ENCODE peak calls at places on chromosomes 4 and X, in four cellular contexts. K is HEK293T, C is K562, R is HepG2. U is an unnamed sample.

GRCh38 chr4:55549888-55550287 is 3.2 kb upstream of the CLOCK start:
- DNase-seq in C (no peak), R (no peak), K (no peak), U (no peak)

GRCh38 chr4:108466936-108467902 is 153.2 kb upstream of the RPL34 start:
- DNase-seq in K (no peak), C (no peak), R (no peak), U (no peak)

GRCh38 chrX:136768469-136769084 is 12.2 kb downstream of the ARHGEF6 start:
- DNase-seq in K (peak), R (no peak), C (peak), U (peak)

GRCh38 chrX:111244238-111244750 is 26.0 kb downstream of the CAPN6 start:
- DNase-seq in C (no peak), K (peak), R (peak), U (no peak)

GRCh38 chrX:127708155-127708554 is 344.0 kb downstream of the ACTRT1 start:
- DNase-seq in K (no peak), R (no peak), C (no peak), U (no peak)

GRCh38 chrX:44082829-44083228 is 109.6 kb upstream of the NDP start:
- DNase-seq in R (no peak), C (no peak), K (no peak), U (no peak)

GRCh38 chrX:122777766-122778165 is 406.3 kb upstream of the GRIA3 start:
- DNase-seq in K (no peak), R (no peak), C (no peak), U (no peak)

GRCh38 chr4:52961666-52962412 is 99.7 kb downstream of the RASL11B start:
- DNase-seq in K (no peak), R (no peak), C (no peak), U (no peak)

GRCh38 chrX:46044486-46044885 is 500.7 kb downstream of the ZNF674 start:
- DNase-seq in C (no peak), R (no peak), K (no peak), U (no peak)

GRCh38 chr4:143335979-143336827 is 473 bp upstream of the GAB1 start:
- DNase-seq in K (peak), C (peak), R (peak), U (peak)
- TF ChIP-seq ELF4 in K (no peak), C (no peak), R (no peak), U (peak)

GRCh38 chrX:38898261-38898660 is 97.0 kb downstream of the MID1IP1 start:
- DNase-seq in C (no peak), K (no peak), R (no peak), U (no peak)

GRCh38 chrX:38903093-38903492 is 101.8 kb downstream of the MID1IP1 start:
- DNase-seq in K (no peak), C (no peak), R (no peak), U (peak)

GRCh38 chrX:38899650-38900049 is 98.4 kb downstream of the MID1IP1 start:
- DNase-seq in R (no peak), K (no peak), C (no peak), U (no peak)

GRCh38 chrX:38896724-38897298 is 95.6 kb downstream of the MID1IP1 start:
- DNase-seq in K (no peak), C (no peak), R (no peak), U (no peak)

DNA sequence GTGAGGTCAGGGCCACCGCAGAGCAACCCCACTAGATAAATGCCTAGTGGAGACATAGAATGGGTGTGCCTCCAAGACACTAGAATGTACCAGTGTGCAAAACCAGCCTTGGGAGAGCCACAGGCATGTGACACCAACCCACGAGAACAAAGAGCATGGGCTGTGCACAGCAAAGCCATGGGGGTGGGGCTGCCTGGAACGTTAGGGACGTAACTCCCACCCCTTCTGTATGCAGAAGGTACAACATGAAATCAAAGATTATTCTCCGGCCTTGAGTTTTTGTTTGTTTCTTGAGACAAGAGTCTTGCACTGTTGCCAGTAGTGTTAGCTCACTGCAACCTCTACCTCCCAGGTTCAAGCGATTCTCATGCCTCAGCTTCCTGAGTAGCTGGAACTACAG is 99.5 kb downstream of the MID1IP1 start:
- DNase-seq in R (no peak), K (no peak), C (no peak), U (no peak)
- TF ChIP-seq ELF4 in R (no peak), K (no peak), C (no peak), U (no peak)

GRCh38 chr4:6509587-6509986 is 37.2 kb upstream of the PPP2R2C start:
- DNase-seq in K (no peak), C (no peak), R (no peak), U (no peak)
- TF ChIP-seq ELF4 in K (no peak), C (no peak), R (no peak), U (no peak)

DNA sequence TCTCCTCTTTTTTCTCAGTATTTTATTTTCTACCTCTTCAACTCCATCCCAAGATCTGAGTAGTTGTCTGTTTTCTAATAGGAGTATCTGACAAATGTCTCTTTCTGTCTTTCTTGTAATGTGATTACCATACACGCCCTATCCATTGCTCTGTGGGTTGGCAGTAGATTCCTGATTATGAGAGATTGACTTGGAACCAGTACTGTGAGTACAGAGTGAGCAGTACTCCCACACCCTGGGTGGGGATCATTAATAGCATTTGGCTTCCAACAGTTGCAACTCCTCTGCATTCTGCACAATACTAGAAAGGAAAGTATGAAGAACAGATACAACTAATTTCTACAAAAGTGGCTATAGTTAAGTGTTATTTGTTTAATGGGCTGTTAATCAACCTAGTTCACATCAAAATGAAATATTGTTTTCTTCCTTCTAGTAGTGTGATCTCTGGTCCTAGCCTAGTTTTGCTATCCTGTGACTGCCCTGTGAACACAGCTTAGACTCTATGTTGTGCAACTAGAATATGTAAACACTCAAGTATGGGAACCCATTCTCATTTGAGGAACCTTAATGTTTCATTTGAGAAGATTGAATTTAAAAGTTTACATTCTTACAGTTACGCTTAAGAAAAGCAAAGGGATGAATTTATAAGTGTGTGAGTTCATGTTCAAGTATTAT is 112.9 kb downstream of the PTPN13 start:
- DNase-seq in C (no peak), K (no peak), R (no peak), U (no peak)
- TF ChIP-seq ELF4 in C (no peak), K (no peak), R (no peak), U (no peak)

DNA sequence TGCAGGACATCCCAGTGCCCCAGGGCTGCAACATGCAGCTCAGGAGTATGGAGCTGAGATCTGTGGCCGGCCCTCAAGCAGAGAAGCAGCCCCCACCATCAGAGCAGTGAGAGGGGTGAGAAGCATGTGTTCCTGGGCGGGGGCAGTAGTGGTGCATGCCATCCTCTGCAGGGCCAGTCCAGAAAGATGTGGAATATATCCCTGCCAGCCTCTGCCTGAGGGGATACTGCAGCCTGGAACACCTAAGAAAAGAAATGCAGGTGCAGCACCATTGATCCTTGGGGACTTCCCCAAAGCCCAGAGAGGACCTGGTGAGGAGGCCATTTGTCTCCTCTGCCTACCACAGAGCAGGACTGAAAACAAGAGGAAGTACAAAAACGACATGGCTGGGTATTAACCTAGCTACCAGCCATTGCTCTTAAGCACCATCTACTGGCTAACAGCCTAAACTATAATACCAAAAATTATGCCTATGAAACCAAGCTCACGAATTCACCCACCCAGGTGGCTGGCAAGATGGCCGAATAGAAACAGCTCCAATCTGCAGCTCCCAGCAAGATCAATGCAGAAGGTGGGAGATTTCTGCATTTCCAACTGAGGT is 158.8 kb downstream of the ADGRA3 start:
- DNase-seq in C (no peak), K (peak), R (no peak), U (no peak)
- TF ChIP-seq ELF4 in C (no peak), K (no peak), R (no peak), U (no peak)

DNA sequence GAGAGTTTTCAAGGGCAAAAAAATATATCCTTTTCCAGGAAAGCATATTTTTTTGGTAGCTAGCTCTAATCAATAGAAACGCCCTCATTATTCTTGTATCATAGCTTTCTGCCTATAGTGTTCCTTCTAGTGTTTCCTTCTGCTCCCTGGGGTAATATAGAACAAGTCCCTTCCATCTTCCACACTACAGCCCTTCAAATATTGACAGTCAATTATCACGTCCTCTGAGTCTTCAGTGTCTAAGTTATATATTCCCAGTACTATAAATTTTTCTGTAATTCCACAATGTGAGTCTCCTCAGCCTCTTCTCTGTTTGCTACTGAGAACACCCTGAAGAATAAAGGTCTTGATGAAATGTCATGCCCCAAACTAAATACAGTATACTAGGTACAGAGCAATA is 1088.0 kb upstream of the PCDH7 start:
- DNase-seq in C (no peak), R (no peak), K (no peak), U (no peak)
- TF ChIP-seq ELF4 in C (no peak), R (no peak), K (no peak), U (no peak)

DNA sequence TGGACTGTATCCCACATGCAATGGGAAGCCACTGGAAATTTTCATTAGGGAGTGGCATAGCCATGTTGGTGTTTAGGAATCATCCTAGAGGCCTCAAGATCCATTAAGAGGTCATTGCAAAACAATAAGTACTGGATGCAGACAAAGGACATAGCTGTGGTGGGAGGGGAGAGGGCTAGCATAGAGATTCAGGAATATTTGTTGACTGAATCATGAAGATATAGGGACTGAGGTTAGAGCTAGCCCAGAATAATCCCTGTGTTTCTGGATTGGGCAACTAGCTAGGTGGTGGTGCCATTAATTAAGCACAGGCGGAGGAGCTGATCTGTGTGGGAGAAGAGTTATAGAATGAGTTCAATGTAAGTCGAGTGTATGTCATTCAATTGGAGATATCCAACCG is 135.0 kb downstream of the RAB28 start:
- DNase-seq in R (no peak), C (no peak), K (no peak), U (no peak)
- TF ChIP-seq ELF4 in R (no peak), C (no peak), K (no peak), U (no peak)

GRCh38 chrX:50161143-50161542 is 39.7 kb downstream of the AKAP4 start:
- DNase-seq in K (no peak), C (no peak), R (no peak), U (no peak)
- TF ChIP-seq ELF4 in K (no peak), C (no peak), R (no peak), U (no peak)

DNA sequence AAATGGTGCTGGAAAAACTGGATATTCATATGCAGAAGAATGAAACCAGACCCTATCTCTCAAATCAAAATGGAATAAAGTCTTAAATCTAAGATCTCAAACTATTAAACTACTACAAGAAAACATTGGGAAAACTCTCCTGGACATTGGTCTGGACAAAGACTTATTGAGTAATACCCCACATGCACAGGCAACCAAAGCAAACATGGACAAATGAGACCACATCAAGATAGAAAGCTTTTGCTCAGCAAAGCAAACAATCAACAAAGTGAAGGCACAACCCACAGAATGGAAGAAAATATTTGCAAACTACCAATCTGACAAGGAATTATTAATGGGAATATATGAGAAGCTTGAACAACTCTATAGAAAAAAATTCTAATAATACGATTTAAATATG is 284.4 kb upstream of the FGF16 start:
- DNase-seq in K (no peak), C (no peak), R (peak), U (no peak)
- TF ChIP-seq ELF4 in K (no peak), C (no peak), R (no peak), U (no peak)

DNA sequence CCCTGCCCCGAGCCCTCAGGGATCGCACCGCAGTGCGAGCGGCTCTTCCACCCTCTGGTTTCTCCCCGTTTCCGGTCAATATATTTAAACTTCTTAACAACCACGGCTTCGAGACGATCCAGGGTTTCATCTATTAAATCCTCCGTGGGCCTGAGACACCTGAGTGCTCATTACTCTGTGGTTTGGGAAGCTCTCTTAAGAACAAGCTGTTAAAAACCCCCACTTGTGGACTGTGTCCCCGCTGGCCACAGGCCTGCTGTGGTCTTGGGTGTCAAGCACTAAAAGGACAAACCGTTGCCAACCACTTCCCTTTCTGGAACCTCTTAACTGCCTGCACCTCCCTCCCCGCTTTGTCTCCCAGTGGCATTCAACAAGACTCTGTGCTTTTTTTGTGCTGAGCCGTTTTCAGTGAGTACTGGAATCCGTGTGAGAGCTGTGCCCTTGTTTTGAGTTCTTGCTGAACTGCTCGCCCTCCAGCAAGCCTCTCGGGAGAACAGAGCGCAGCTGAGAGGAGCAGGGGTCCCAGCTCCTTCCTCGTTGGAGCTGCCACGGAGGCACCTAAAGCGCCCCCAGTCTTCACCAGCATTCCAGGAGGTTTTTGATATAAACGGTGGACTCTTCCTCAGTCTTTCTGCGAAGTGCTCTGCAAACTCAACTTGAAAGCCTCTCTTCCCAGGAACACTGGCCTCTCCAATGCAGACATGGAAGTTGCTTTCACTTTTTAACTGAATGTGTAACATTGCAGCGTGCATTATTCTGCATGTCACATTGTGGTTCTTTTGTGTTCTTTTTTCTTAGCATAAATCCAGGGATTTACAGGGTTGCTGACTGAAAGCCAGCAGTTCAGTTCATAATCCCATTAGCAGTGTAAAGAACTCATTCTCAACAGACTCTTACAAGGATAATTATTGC is 706 bp upstream of the IGFBP7 start:
- DNase-seq in C (no peak), R (no peak), K (no peak), U (peak)
- TF ChIP-seq ELF4 in C (no peak), R (no peak), K (no peak), U (no peak)